ENCODE peak calls at places on chromosomes 1 and 21, in nine cellular contexts. One of them, this sample, is unnamed.

GRCh38 chr1:109821831-109822745 is 58.4 kb upstream of the EPS8L3 start:
- DNase-seq in keratinocyte: no peak
- DNase-seq in OCI-LY7: no peak
- DNase-seq in NCI-H774: no peak
- DNase-seq in astrocyte of the hippocampus: peak; percentile 31
- DNase-seq in astrocyte: peak; percentile 56
- DNase-seq in Ammon's horn: no peak
- DNase-seq in ELF-1: no peak
- DNase-seq in midbrain: no peak
- DNase-seq in this sample: peak; percentile 58

GRCh38 chr1:201648911-201649775 is 110.2 kb downstream of the NAV1 start:
- DNase-seq in keratinocyte: no peak
- DNase-seq in OCI-LY7: no peak
- DNase-seq in NCI-H774: no peak
- DNase-seq in astrocyte of the hippocampus: peak; percentile 60
- DNase-seq in astrocyte: no peak
- DNase-seq in Ammon's horn: no peak
- DNase-seq in ELF-1: peak; percentile 80
- DNase-seq in midbrain: no peak
- DNase-seq in this sample: no peak

GRCh38 chr1:106907795-106908194 is 148.7 kb upstream of the PRMT6 start:
- DNase-seq in keratinocyte: no peak
- DNase-seq in OCI-LY7: peak; percentile 88
- DNase-seq in NCI-H774: no peak
- DNase-seq in astrocyte of the hippocampus: no peak
- DNase-seq in astrocyte: no peak
- DNase-seq in Ammon's horn: no peak
- DNase-seq in ELF-1: no peak
- DNase-seq in midbrain: no peak
- DNase-seq in this sample: no peak

GRCh38 chr1:82565546-82565945 is 764.8 kb downstream of the ADGRL2 start:
- DNase-seq in keratinocyte: peak; percentile 52
- DNase-seq in OCI-LY7: no peak
- DNase-seq in NCI-H774: no peak
- DNase-seq in astrocyte of the hippocampus: peak; percentile 95
- DNase-seq in astrocyte: peak; percentile 91
- DNase-seq in Ammon's horn: peak; percentile 45
- DNase-seq in ELF-1: no peak
- DNase-seq in midbrain: no peak
- DNase-seq in this sample: no peak

GRCh38 chr1:26784023-26784871 is 3.5 kb upstream of the PIGV start:
- DNase-seq in keratinocyte: no peak
- DNase-seq in OCI-LY7: no peak
- DNase-seq in NCI-H774: peak; percentile 59
- DNase-seq in astrocyte of the hippocampus: peak; percentile 69
- DNase-seq in astrocyte: peak; percentile 34
- DNase-seq in Ammon's horn: peak; percentile 81
- DNase-seq in ELF-1: no peak
- DNase-seq in midbrain: peak; percentile 87
- DNase-seq in this sample: peak; percentile 79

GRCh38 chr1:18965206-18966173 is 9.0 kb upstream of the IFFO2 start:
- DNase-seq in keratinocyte: no peak
- DNase-seq in OCI-LY7: no peak
- DNase-seq in NCI-H774: no peak
- DNase-seq in astrocyte of the hippocampus: peak; percentile 77
- DNase-seq in astrocyte: peak; percentile 69
- DNase-seq in Ammon's horn: no peak
- DNase-seq in ELF-1: peak; percentile 94
- DNase-seq in midbrain: no peak
- DNase-seq in this sample: peak; percentile 35

GRCh38 chr1:203282720-203283542 is 22.4 kb upstream of the BTG2 start:
- DNase-seq in keratinocyte: no peak
- DNase-seq in OCI-LY7: peak; percentile 74
- DNase-seq in NCI-H774: no peak
- DNase-seq in astrocyte of the hippocampus: no peak
- DNase-seq in astrocyte: no peak
- DNase-seq in Ammon's horn: no peak
- DNase-seq in ELF-1: no peak
- DNase-seq in midbrain: no peak
- DNase-seq in this sample: no peak

GRCh38 chr21:43740497-43741156 is 21.7 kb downstream of the PDXK start:
- DNase-seq in keratinocyte: no peak
- DNase-seq in OCI-LY7: no peak
- DNase-seq in NCI-H774: no peak
- DNase-seq in astrocyte of the hippocampus: peak; percentile 75
- DNase-seq in astrocyte: peak; percentile 54
- DNase-seq in Ammon's horn: peak; percentile 78
- DNase-seq in ELF-1: peak; percentile 70
- DNase-seq in midbrain: peak; percentile 61
- DNase-seq in this sample: peak; percentile 63

GRCh38 chr21:36846624-36847023 is 119.8 kb downstream of the HLCS start:
- DNase-seq in keratinocyte: no peak
- DNase-seq in OCI-LY7: no peak
- DNase-seq in NCI-H774: no peak
- DNase-seq in astrocyte of the hippocampus: peak; percentile 37
- DNase-seq in astrocyte: no peak
- DNase-seq in Ammon's horn: no peak
- DNase-seq in ELF-1: no peak
- DNase-seq in midbrain: no peak
- DNase-seq in this sample: peak; percentile 40

GRCh38 chr1:245156736-245157505 is 2.1 kb downstream of the KIF26B start:
- DNase-seq in keratinocyte: no peak
- DNase-seq in OCI-LY7: no peak
- DNase-seq in NCI-H774: peak; percentile 45
- DNase-seq in astrocyte of the hippocampus: peak; percentile 78
- DNase-seq in astrocyte: peak; percentile 52
- DNase-seq in Ammon's horn: peak; percentile 25
- DNase-seq in ELF-1: peak; percentile 69
- DNase-seq in midbrain: no peak
- DNase-seq in this sample: peak; percentile 34

GRCh38 chr1:54355931-54356679 is 50.1 kb downstream of the SSBP3 start:
- DNase-seq in keratinocyte: no peak
- DNase-seq in OCI-LY7: peak; percentile 61
- DNase-seq in NCI-H774: no peak
- DNase-seq in astrocyte of the hippocampus: no peak
- DNase-seq in astrocyte: no peak
- DNase-seq in Ammon's horn: no peak
- DNase-seq in ELF-1: no peak
- DNase-seq in midbrain: no peak
- DNase-seq in this sample: peak; percentile 75

GRCh38 chr1:7334475-7335035 is 436.5 kb upstream of the VAMP3 start:
- DNase-seq in keratinocyte: peak; percentile 58
- DNase-seq in OCI-LY7: no peak
- DNase-seq in NCI-H774: no peak
- DNase-seq in astrocyte of the hippocampus: peak; percentile 49
- DNase-seq in astrocyte: peak; percentile 76
- DNase-seq in Ammon's horn: peak; percentile 18
- DNase-seq in ELF-1: peak; percentile 28
- DNase-seq in midbrain: no peak
- DNase-seq in this sample: peak; percentile 74

GRCh38 chr1:34871443-34872132 is 12.0 kb upstream of the SMIM12 start:
- DNase-seq in keratinocyte: no peak
- DNase-seq in OCI-LY7: no peak
- DNase-seq in NCI-H774: no peak
- DNase-seq in astrocyte of the hippocampus: no peak
- DNase-seq in astrocyte: no peak
- DNase-seq in Ammon's horn: no peak
- DNase-seq in ELF-1: no peak
- DNase-seq in midbrain: no peak
- DNase-seq in this sample: no peak

This sample was measured in amniotic epithelial cell.